ENCODE peak calls at places on chromosomes 1 and 21, in seven cellular contexts. B, Z, M, S, Q, A and X are unnamed samples.

GRCh38 chr1:46131727-46132528 is 501 bp downstream of the PIK3R3 start:
- DNase-seq in B (no peak), Z (no peak), M (peak), S (no peak), Q (peak), A (peak), X (no peak)

GRCh38 chr1:155322571-155322952 is 1.9 kb downstream of the RUSC1 start:
- DNase-seq in B (peak), Z (no peak), M (peak), S (no peak), Q (peak), A (peak), X (no peak)

GRCh38 chr1:48576565-48576964 is 104.6 kb upstream of the SPATA6 start:
- DNase-seq in B (no peak), Z (no peak), M (no peak), S (no peak), Q (no peak), A (no peak), X (no peak)

GRCh38 chr1:92030701-92031107 is 919 bp downstream of the EPHX4 start:
- DNase-seq in B (peak), Z (peak), M (no peak), S (peak), Q (no peak), A (peak), X (no peak)

GRCh38 chr1:72670902-72671301 is 388.6 kb upstream of the NEGR1 start:
- DNase-seq in B (no peak), Z (no peak), M (no peak), S (no peak), Q (no peak), A (no peak), X (no peak)

GRCh38 chr1:245488346-245489110 is 333.7 kb downstream of the KIF26B start:
- DNase-seq in B (no peak), Z (no peak), M (no peak), S (no peak), Q (no peak), A (no peak), X (no peak)

GRCh38 chr1:15410223-15410883 is 665 bp downstream of the EFHD2 start:
- DNase-seq in B (no peak), Z (no peak), M (no peak), S (no peak), Q (no peak), A (peak), X (no peak)

GRCh38 chr1:116064616-116065015 is 46.6 kb upstream of the MAB21L3 start:
- DNase-seq in B (no peak), Z (no peak), M (no peak), S (no peak), Q (peak), A (no peak), X (no peak)

GRCh38 chr1:244327533-244327932 is 124.2 kb downstream of the ADSS2 start:
- DNase-seq in B (no peak), Z (no peak), M (no peak), S (no peak), Q (no peak), A (no peak), X (no peak)

GRCh38 chr1:11787251-11787803 is 18.4 kb downstream of the MTHFR start:
- DNase-seq in B (no peak), Z (no peak), M (peak), S (no peak), Q (peak), A (no peak), X (no peak)

GRCh38 chr1:26531651-26532131 is 2.1 kb downstream of the RPS6KA1 start:
- DNase-seq in B (no peak), Z (no peak), M (no peak), S (no peak), Q (no peak), A (no peak), X (no peak)

GRCh38 chr1:183030053-183030452 is 6.8 kb downstream of the LAMC1 start:
- DNase-seq in B (no peak), Z (peak), M (no peak), S (no peak), Q (peak), A (peak), X (no peak)

GRCh38 chr21:34202553-34203332 is 129.4 kb downstream of the MRPS6 start:
- DNase-seq in B (peak), Z (no peak), M (no peak), S (no peak), Q (no peak), A (peak), X (peak)

GRCh38 chr1:247358920-247359319 is 27.3 kb upstream of the ZNF496 start:
- DNase-seq in B (no peak), Z (no peak), M (no peak), S (no peak), Q (peak), A (peak), X (no peak)

GRCh38 chr1:208791458-208791857 is 547.3 kb upstream of the PLXNA2 start:
- DNase-seq in B (no peak), Z (no peak), M (no peak), S (no peak), Q (no peak), A (no peak), X (no peak)

GRCh38 chr1:231937013-231937754 is 310.6 kb downstream of the DISC1 start:
- DNase-seq in B (no peak), Z (no peak), M (peak), S (no peak), Q (no peak), A (no peak), X (no peak)

GRCh38 chr1:10755977-10756521 is 40.4 kb downstream of the CASZ1 start:
- DNase-seq in B (no peak), Z (peak), M (peak), S (no peak), Q (peak), A (peak), X (no peak)

GRCh38 chr1:185567006-185567405 is 167.2 kb upstream of the HMCN1 start:
- DNase-seq in B (no peak), Z (peak), M (no peak), S (peak), Q (peak), A (peak), X (no peak)

GRCh38 chr1:9753121-9753531 is 70.6 kb downstream of the CLSTN1 start:
- DNase-seq in B (no peak), Z (no peak), M (no peak), S (peak), Q (peak), A (no peak), X (no peak)

GRCh38 chr1:84619383-84620093 is 45.3 kb upstream of the CTBS start:
- DNase-seq in B (no peak), Z (peak), M (no peak), S (peak), Q (peak), A (peak), X (no peak)

GRCh38 chr1:201093561-201093960 is 18.7 kb downstream of the CACNA1S start:
- DNase-seq in B (no peak), Z (no peak), M (no peak), S (no peak), Q (no peak), A (no peak), X (no peak)

GRCh38 chr1:42748461-42749410 is 8.7 kb upstream of the CLDN19 start:
- DNase-seq in B (no peak), Z (no peak), M (no peak), S (no peak), Q (no peak), A (no peak), X (no peak)

GRCh38 chr1:151618470-151618869 is 6.6 kb downstream of the SNX27 start:
- DNase-seq in B (no peak), Z (no peak), M (no peak), S (no peak), Q (no peak), A (no peak), X (no peak)

GRCh38 chr1:65319141-65319540 is 9.8 kb downstream of the DNAJC6 start:
- DNase-seq in B (no peak), Z (no peak), M (peak), S (no peak), Q (no peak), A (no peak), X (no peak)

GRCh38 chr1:169466259-169467230 is 19.2 kb downstream of the SLC19A2 start:
- DNase-seq in B (no peak), Z (no peak), M (no peak), S (no peak), Q (peak), A (peak), X (no peak)

GRCh38 chr1:226308166-226308722 is 720 bp downstream of the LIN9 start:
- DNase-seq in B (no peak), Z (no peak), M (peak), S (no peak), Q (no peak), A (no peak), X (no peak)

GRCh38 chr1:17212487-17213121 is 7.7 kb downstream of the PADI1 start:
- DNase-seq in B (no peak), Z (peak), M (no peak), S (peak), Q (peak), A (peak), X (peak)

GRCh38 chr1:45490623-45491463 is at the start of gene TESK2:
- DNase-seq in B (peak), Z (peak), M (peak), S (peak), Q (peak), A (peak), X (peak)

DNA sequence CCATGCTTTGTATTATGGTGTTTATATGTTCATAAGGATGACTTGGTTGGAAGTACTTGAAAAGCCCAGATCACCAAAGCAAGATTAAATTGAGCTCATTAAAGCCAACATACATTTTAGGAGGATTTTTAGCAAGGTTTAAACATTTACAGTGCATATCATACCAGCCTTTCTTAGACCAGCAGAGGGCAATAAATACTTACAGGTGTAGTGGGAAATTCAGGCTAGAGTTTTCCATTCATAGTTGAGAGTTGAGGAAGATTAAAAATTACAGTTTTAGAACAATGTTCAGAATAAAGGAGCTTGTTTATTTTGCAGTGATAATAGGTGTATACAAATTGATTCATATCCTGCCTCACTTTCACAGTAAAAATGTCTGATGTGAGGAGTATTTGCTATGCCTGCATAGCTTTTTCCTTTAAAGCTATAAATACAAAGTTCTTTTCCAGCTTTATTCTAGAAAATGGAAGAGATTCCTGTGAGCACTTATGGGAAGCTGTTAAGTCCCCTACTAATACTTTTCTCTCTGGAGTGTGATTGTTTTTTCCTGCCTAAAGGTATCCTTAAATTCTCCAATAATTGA is 35.3 kb downstream of the DTL start:
- DNase-seq in B (no peak), Z (no peak), M (no peak), S (peak), Q (peak), A (peak), X (no peak)
- TF ChIP-seq CTCF in B (peak), Z (peak), M (peak), S (peak), Q (peak), A (peak), X (peak)

DNA sequence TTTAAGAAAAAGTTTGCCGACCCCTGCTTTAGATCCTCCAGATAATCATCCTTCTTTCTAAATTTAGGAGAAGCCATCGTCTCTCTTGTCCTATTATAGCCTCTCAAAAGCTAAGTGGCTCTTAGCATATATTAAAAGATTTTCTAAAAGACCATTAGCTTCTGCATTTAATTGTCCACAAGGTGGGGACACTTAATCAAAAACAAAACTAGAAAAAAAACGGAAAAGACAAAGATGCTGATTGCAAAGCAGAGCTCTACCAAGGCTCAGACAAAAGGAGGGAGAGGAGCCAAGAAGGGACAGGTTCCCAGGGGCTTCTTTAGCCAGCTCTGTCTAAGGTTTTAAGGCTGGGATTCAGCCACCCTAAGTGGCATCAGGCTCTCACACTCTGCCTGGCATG is 128.3 kb upstream of the HMGB4 start:
- DNase-seq in B (no peak), Z (no peak), M (no peak), S (no peak), Q (peak), A (no peak), X (peak)
- TF ChIP-seq CTCF in B (peak), Z (peak), M (peak), S (peak), Q (peak), A (no peak), X (peak)

DNA sequence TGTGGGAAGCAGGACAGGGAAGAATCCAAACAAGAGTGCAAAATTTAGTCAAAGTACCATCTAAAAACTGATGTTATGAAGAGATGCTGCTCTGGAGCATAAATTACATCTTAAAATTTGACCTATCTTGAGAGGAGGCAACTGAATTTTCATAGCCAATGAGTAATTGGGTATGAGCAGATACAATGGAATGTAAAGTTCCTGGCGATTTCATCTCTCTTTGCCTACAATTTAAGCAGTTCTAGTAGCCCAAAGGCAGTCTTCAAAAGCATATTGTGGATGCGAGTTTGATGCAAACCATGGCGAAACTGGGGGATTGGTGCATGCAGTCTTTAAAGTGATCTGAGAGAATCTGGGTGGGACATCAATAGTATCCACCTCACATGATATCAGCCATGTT is 1265.9 kb downstream of the BRINP3 start:
- DNase-seq in B (no peak), Z (no peak), M (no peak), S (peak), Q (no peak), A (no peak), X (no peak)
- TF ChIP-seq CTCF in B (no peak), Z (no peak), M (no peak), S (no peak), Q (no peak), A (no peak), X (no peak)

GRCh38 chr1:31769720-31770390 is 5.7 kb upstream of the ADGRB2 start:
- DNase-seq in B (no peak), Z (no peak), M (peak), S (no peak), Q (no peak), A (no peak), X (no peak)
- TF ChIP-seq CTCF in B (no peak), Z (no peak), M (no peak), S (no peak), Q (no peak), A (no peak), X (no peak)